ENCODE peak calls at places on chromosomes 7 and 10, in five cellular contexts. A, E, V, W and H are unnamed samples.

GRCh38 chr10:116880716-116881440 is 31.6 kb downstream of the ENO4 start:
- DNase-seq in A (no peak), E (no peak), V (no peak), W (no peak), H (no peak)

GRCh38 chr7:128812514-128813168 is 17.6 kb upstream of the FLNC start:
- DNase-seq in A (no peak), E (peak), V (no peak), W (no peak), H (no peak)

GRCh38 chr10:113519616-113520015 is 33.2 kb upstream of the HABP2 start:
- DNase-seq in A (no peak), E (no peak), V (no peak), W (no peak), H (no peak)

GRCh38 chr10:118031351-118032075 is 15.2 kb downstream of the RAB11FIP2 start:
- DNase-seq in A (no peak), E (no peak), V (no peak), W (no peak), H (no peak)

GRCh38 chr10:75136346-75136745 is 24.9 kb downstream of the SAMD8 start:
- DNase-seq in A (no peak), E (no peak), V (peak), W (no peak), H (no peak)

GRCh38 chr10:83961620-83962019 is 177.7 kb upstream of the GHITM start:
- DNase-seq in A (no peak), E (no peak), V (no peak), W (no peak), H (no peak)

GRCh38 chr10:1920127-1920526 is 182.8 kb upstream of the ADARB2 start:
- DNase-seq in A (no peak), E (no peak), V (no peak), W (no peak), H (no peak)

GRCh38 chr7:100764841-100765240 is 31.4 kb downstream of the ZAN start:
- DNase-seq in A (no peak), E (no peak), V (no peak), W (no peak), H (no peak)

GRCh38 chr7:44287488-44288380 is 37.7 kb downstream of the CAMK2B start:
- DNase-seq in A (no peak), E (no peak), V (no peak), W (no peak), H (no peak)

GRCh38 chr7:36547361-36547760 is 157.7 kb downstream of the ANLN start:
- DNase-seq in A (no peak), E (no peak), V (no peak), W (no peak), H (no peak)

GRCh38 chr10:68202965-68203358 is 29.0 kb downstream of the ATOH7 start:
- DNase-seq in A (no peak), E (no peak), V (no peak), W (no peak), H (peak)

GRCh38 chr7:99451936-99452335 is 13.2 kb downstream of the CPSF4 start:
- DNase-seq in A (no peak), E (no peak), V (no peak), W (no peak), H (no peak)

GRCh38 chr7:388961-389701 is 99.2 kb downstream of the FOXL3 start:
- DNase-seq in A (no peak), E (no peak), V (no peak), W (no peak), H (no peak)

DNA sequence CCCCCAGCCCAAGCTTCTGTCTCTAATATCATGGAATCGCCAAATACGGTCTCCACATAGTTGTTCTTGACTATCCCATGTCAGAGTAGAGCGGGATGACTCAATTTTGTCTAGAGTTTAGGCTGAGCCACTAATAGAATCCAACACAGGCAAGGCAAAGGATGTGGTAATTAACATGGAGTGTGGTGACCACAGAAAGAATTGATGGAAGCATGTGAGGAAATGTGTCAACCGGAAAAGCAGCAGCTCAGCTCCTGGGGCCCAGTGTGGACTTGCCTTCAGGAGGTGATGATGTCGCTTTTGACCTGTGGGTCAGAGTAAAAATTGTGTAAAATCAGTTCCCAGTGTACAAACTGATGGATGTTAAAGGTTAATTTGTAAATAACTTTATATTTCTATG is 139.3 kb upstream of the KLF6 start:
- DNase-seq in A (no peak), E (no peak), V (no peak), W (no peak), H (peak)
- TF ChIP-seq CEBPB in A (no peak), E (no peak), V (no peak), W (no peak), H (peak)

DNA sequence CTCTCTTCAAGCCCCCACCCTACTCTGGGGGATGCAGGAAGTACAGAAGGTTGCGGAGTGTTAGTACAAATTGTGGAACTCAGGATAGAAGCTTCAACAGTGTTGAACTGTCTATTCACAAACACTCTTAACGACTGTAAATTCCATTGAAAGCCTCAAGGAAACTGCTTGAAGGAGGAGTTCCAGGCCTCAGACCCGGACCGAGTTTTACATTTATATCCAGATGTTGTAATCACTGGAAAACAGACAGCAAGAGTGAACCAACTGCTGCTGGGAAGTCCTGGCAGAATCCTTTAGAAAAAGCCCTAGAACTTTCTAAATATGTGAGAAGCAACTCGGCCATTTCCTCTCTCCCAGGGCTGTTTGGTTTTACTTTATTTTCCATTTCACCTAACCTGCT is 84.1 kb upstream of the LRRC18 start:
- DNase-seq in A (no peak), E (no peak), V (no peak), W (no peak), H (peak)
- H3K27ac ChIP-seq in A (no peak), E (no peak), V (no peak), W (no peak), H (peak)

GRCh38 chr7:55065511-55066229 is 46.9 kb downstream of the EGFR start:
- DNase-seq in A (peak), E (no peak), V (peak), W (peak), H (peak)

GRCh38 chr7:55063036-55063435 is 44.2 kb downstream of the EGFR start:
- DNase-seq in A (no peak), E (no peak), V (no peak), W (no peak), H (no peak)

GRCh38 chr7:55065079-55065478 is 46.3 kb downstream of the EGFR start:
- DNase-seq in A (peak), E (no peak), V (no peak), W (peak), H (peak)

GRCh38 chr7:55062106-55062499 is 43.3 kb downstream of the EGFR start:
- DNase-seq in A (no peak), E (no peak), V (no peak), W (no peak), H (no peak)

DNA sequence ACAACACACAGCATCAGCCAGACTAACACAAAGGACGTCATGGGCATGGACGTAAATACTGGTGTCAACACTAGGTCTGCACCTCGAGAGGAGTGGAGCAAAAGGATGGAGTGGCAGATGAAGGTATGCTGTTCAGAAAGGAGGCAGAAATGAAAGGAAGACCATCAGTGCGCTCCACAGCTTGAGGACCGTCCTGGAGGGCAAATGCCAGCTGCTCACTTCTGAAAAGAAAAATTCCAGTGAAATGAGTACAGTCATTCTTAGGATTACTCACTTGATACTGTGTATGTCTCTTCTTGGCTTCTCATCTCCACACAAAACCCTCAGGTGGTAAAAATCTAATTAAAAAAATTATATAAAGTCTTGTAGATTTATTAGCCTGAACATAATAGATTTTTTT is 44.8 kb downstream of the EGFR start:
- DNase-seq in A (no peak), E (no peak), V (no peak), W (no peak), H (peak)
- TF ChIP-seq BHLHE40 in A (no peak), E (no peak), V (no peak), W (no peak), H (peak)

DNA sequence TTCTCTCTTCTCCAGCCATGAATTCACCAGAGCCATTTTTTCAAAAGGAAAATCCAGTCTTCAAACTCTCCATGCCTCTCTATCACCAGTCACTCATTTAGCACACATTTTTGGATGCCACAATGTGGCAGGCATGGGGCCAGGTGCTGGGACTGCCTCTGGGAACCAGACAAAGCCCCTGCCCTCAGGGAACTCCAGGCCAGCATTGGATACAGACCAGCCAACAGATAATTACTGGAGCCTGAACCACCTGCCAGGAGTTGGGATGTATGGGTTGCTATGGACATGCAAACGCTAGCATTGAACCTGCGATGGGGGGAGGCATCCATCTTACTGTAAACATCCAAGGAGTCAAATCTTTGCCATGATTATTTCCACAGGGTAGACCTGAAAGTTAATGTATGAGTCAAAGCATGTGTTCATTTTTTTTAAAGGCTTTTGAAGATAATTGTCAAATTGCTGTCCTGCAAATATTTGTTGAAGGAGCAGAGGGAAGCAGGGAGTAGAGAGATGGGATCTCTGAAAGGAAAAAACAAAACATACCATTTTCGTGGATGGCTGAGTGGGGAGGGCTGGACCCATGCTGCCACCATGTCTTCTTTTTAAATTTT is 43.2 kb downstream of the SRRM3 start:
- DNase-seq in A (no peak), E (no peak), V (peak), W (no peak), H (no peak)
- TF ChIP-seq CEBPB in A (no peak), E (no peak), V (no peak), W (no peak), H (no peak)

GRCh38 chr10:77205135-77205534 is 432.5 kb downstream of the KCNMA1 start:
- DNase-seq in A (no peak), E (no peak), V (no peak), W (no peak), H (no peak)
- H3K27ac ChIP-seq in A (no peak), E (no peak), V (no peak), W (no peak), H (no peak)

GRCh38 chr7:51078653-51079052 is 238.0 kb downstream of the COBL start:
- DNase-seq in A (no peak), E (no peak), V (no peak), W (no peak), H (no peak)

GRCh38 chr7:51081270-51081890 is 235.2 kb downstream of the COBL start:
- DNase-seq in A (no peak), E (no peak), V (no peak), W (no peak), H (no peak)

GRCh38 chr7:51077951-51078350 is 238.7 kb downstream of the COBL start:
- DNase-seq in A (no peak), E (no peak), V (no peak), W (no peak), H (no peak)

GRCh38 chr7:51080622-51081269 is 235.9 kb downstream of the COBL start:
- DNase-seq in A (no peak), E (no peak), V (no peak), W (no peak), H (no peak)

DNA sequence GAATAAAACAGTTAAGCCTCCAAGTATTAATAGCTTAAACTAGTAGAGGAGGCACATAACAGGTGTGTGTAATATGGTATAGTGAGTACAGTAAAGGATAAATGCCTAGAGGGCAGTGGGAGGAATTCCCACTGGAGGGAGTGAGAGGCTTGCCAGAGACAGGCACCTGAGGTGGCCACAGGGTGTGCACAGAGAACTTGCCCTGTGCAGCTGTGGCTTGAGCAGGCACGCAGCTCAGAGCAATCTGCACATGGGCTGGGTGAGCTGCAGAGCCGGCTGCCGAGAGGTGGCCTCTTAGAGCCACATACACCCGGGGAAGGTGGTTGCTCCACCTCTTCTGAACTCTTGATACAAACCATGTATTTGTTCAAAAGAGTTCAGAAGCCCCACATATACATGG is 237.1 kb downstream of the COBL start:
- DNase-seq in A (no peak), E (no peak), V (no peak), W (no peak), H (no peak)
- TF ChIP-seq BHLHE40 in A (no peak), E (no peak), V (no peak), W (no peak), H (no peak)